ENCODE peak calls at places on chromosomes 6 and 20, in four cellular contexts. Y is HL-60, D is lower lobe of right lung, N is heart left ventricle. S is an unnamed sample.

GRCh38 chr20:43691928-43692524 is 25.1 kb downstream of the MYBL2 start:
- DNase-seq in Y (peak; percentile 41), D (no peak), N (no peak), S (peak; percentile 69)

GRCh38 chr6:159988983-159989454 is 20.1 kb downstream of the IGF2R start:
- DNase-seq in Y (no peak), D (no peak), N (no peak), S (no peak)

GRCh38 chr6:161830866-161831600 is 557.2 kb upstream of the AGPAT4 start:
- DNase-seq in Y (no peak), D (no peak), N (no peak), S (no peak)

GRCh38 chr20:14374191-14374590 is 36.8 kb upstream of the FLRT3 start:
- DNase-seq in Y (no peak), D (no peak), N (no peak), S (peak; percentile 86)

GRCh38 chr6:85388531-85388930 is 61.4 kb upstream of the NT5E start:
- DNase-seq in Y (no peak), D (no peak), N (no peak), S (no peak)

GRCh38 chr20:45059022-45059728 is 41.8 kb downstream of the KCNS1 start:
- DNase-seq in Y (no peak), D (no peak), N (no peak), S (no peak)

GRCh38 chr20:24962510-24962909 is 13.4 kb downstream of the CST7 start:
- DNase-seq in Y (no peak), D (no peak), N (no peak), S (no peak)

GRCh38 chr6:109336221-109336955 is 45.9 kb downstream of the CD164 start:
- DNase-seq in Y (no peak), D (no peak), N (no peak), S (no peak)

GRCh38 chr6:21831531-21832291 is 238.2 kb downstream of the SOX4 start:
- DNase-seq in Y (no peak), D (no peak), N (no peak), S (peak; percentile 54)

GRCh38 chr6:35352735-35353134 is 10.4 kb downstream of the PPARD start:
- DNase-seq in Y (no peak), D (no peak), N (no peak), S (no peak)

GRCh38 chr20:14838663-14839650 is 501.5 kb upstream of the FLRT3 start:
- DNase-seq in Y (no peak), D (no peak), N (no peak), S (no peak)

GRCh38 chr20:57985278-57985677 is 243.2 kb downstream of the ANKRD60 start:
- DNase-seq in Y (no peak), D (no peak), N (peak; percentile 43), S (peak; percentile 21)

GRCh38 chr6:44224154-44224977 is 971 bp downstream of the SLC29A1 start:
- DNase-seq in Y (no peak), D (no peak), N (no peak), S (no peak)

GRCh38 chr6:38514399-38514798 is 125.3 kb downstream of the BTBD9 start:
- DNase-seq in Y (no peak), D (no peak), N (no peak), S (no peak)

GRCh38 chr20:3235661-3236324 is 3.2 kb downstream of the SLC4A11 start:
- DNase-seq in Y (no peak), D (no peak), N (no peak), S (no peak)

GRCh38 chr20:57748601-57749130 is 38.9 kb upstream of the PMEPA1 start:
- DNase-seq in Y (no peak), D (peak; percentile 74), N (peak; percentile 88), S (peak; percentile 32)

GRCh38 chr6:148273962-148274752 is 68.5 kb upstream of the SASH1 start:
- DNase-seq in Y (no peak), D (no peak), N (no peak), S (no peak)

GRCh38 chr6:43771858-43772570 is 2.0 kb downstream of the VEGFA start:
- DNase-seq in Y (no peak), D (peak; percentile 86), N (peak; percentile 75), S (peak; percentile 73)

GRCh38 chr6:40753939-40754448 is 166.8 kb upstream of the LRFN2 start:
- DNase-seq in Y (no peak), D (no peak), N (no peak), S (no peak)

GRCh38 chr6:43016166-43016915 is 2.3 kb downstream of the KLHDC3 start:
- DNase-seq in Y (no peak), D (no peak), N (no peak), S (peak; percentile 33)

DNA sequence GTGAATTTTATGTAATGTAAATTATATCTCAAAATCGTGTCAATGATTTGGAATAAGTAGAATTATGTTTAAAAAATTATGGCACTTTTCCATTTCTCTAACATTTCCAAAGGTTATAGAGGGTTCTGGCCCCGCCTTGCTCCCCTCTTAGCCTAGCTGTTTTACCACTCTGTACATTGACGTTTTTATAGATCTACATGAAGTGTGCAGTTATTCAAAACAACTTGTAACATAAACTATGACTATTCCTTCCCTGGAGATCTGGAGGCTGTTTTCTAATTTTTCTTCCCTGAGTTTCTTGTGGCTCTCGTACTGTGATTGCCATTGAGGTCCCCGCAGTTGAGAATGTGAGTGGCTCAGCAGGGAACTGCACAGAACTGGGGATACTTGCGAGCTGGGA is 48.4 kb downstream of the IYD start:
- DNase-seq in Y (no peak), D (no peak), N (no peak), S (no peak)
- H3K27ac ChIP-seq in Y (no peak overlapping the region), D (no peak overlapping the region), N (no peak overlapping the region), S (no peak overlapping the region)

GRCh38 chr6:56538851-56539250 is 103.8 kb downstream of the DST start:
- DNase-seq in Y (no peak), D (no peak), N (no peak), S (no peak)
- H3K4me3 ChIP-seq in Y (no peak overlapping the region), D (peak overlapping the region; percentile 65), N (peak overlapping the region; percentile 66), S (no peak overlapping the region)

GRCh38 chr6:52503344-52503747 is 73.5 kb downstream of the TRAM2 start:
- DNase-seq in Y (no peak), D (no peak), N (no peak), S (peak; percentile 62)

GRCh38 chr6:52504778-52505127 is 72.1 kb downstream of the TRAM2 start:
- DNase-seq in Y (no peak), D (no peak), N (no peak), S (no peak)

GRCh38 chr6:52500268-52501129 is 76.4 kb downstream of the TRAM2 start:
- DNase-seq in Y (no peak), D (no peak), N (no peak), S (no peak)

GRCh38 chr6:52503853-52504777 is 72.7 kb downstream of the TRAM2 start:
- DNase-seq in Y (peak; percentile 22), D (peak; percentile 95), N (peak; percentile 89), S (no peak)

GRCh38 chr6:52502306-52503029 is 74.4 kb downstream of the TRAM2 start:
- DNase-seq in Y (no peak), D (no peak), N (no peak), S (no peak)
- H3K27ac ChIP-seq in Y (no peak overlapping the region), D (peak overlapping the region; percentile 80), N (no peak overlapping the region), S (no peak overlapping the region)

GRCh38 chr20:50513169-50514034 is 3.2 kb downstream of the PTPN1 start:
- DNase-seq in Y (no peak), D (no peak), N (no peak), S (no peak)
- H3K4me3 ChIP-seq in Y (no peak overlapping the region), D (peak overlapping the region; percentile 98), N (peak overlapping the region; percentile 4), S (no peak overlapping the region)

DNA sequence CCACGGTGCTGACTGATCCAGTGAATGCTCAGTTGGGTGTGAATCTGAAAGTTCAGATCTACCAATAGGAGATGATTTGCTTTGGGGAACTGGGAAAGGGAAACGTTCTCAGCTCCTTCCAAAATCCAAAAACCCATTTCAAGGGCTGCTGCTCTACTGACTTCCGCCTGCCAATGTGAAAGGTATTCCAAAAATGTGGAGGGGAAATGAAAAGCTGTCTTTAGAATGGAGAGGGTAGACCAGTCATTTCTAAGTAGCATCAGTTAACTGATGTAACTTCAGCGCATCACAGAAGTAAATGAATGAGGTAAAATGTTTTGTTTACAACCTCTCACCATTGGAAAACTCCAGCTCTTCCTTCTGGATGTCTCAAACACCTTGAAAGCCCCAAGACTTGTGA is 19.6 kb upstream of the EYA2 start:
- DNase-seq in Y (no peak), D (no peak), N (no peak), S (no peak)
- H3K27ac ChIP-seq in Y (no peak overlapping the region), D (no peak overlapping the region), N (no peak overlapping the region), S (no peak overlapping the region)

GRCh38 chr20:63175031-63175895 is 40.7 kb downstream of the YTHDF1 start:
- DNase-seq in Y (no peak), D (no peak), N (no peak), S (no peak)
- H3K4me3 ChIP-seq in Y (no peak overlapping the region), D (no peak overlapping the region), N (peak overlapping the region; percentile 3), S (peak overlapping the region; percentile 53)

GRCh38 chr20:62334881-62335280 is 32.1 kb downstream of the ADRM1 start:
- DNase-seq in Y (no peak), D (no peak), N (no peak), S (no peak)
- H3K27ac ChIP-seq in Y (no peak overlapping the region), D (no peak overlapping the region), N (no peak overlapping the region), S (no peak overlapping the region)

GRCh38 chr20:22055981-22056380 is 350.5 kb downstream of the PAX1 start:
- DNase-seq in Y (no peak), D (no peak), N (no peak), S (no peak)

GRCh38 chr20:22048241-22048640 is 342.8 kb downstream of the PAX1 start:
- DNase-seq in Y (no peak), D (no peak), N (no peak), S (no peak)

DNA sequence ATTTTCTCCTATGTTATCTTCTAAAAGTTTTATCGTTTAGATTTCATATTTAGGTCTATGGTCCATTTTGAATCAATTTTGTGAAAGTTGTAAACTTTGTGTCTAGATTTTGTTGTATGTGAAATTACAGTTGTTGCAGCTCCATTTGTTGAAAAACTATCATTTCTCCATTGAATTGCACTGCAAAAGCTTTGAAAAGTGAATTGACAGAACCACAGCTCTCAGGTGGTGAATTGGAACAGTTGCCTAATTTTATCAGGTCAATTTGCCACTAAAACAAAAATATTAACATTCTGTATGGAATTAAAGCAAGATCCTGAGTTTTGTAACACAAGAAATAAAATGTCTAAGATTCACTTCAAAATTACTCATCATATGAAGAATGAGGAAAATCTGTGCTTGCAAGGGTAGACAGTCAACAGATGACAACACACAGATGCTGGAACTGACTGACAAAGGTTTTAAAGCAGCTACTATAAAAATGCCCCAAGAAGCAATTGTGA is 346.6 kb downstream of the PAX1 start:
- DNase-seq in Y (no peak), D (no peak), N (no peak), S (no peak)
- H3K4me3 ChIP-seq in Y (no peak overlapping the region), D (no peak overlapping the region), N (no peak overlapping the region), S (no peak overlapping the region)

GRCh38 chr20:20759132-20759531 is 46.7 kb upstream of the RALGAPA2 start:
- DNase-seq in Y (no peak), D (no peak), N (no peak), S (no peak)
- H3K27ac ChIP-seq in Y (peak overlapping the region; percentile 20), D (peak overlapping the region; percentile 71), N (peak overlapping the region; percentile 73), S (no peak overlapping the region)

GRCh38 chr6:26202811-26203583 is 115.8 kb downstream of the HFE start:
- DNase-seq in Y (no peak), D (no peak), N (no peak), S (no peak)
- H3K4me3 ChIP-seq in Y (no peak overlapping the region), D (no peak overlapping the region), N (no peak overlapping the region), S (peak overlapping the region; percentile 78)